ENCODE peak calls at places on chromosomes 1 and 21, in four cellular contexts. I, D, U and J are unnamed samples.
A peak's percentile ranks its signal among the peaks of the same experiment; 100 is the strongest.

GRCh38 chr1:89041055-89041707 is 18.5 kb upstream of the GBP3 start:
- DNase-seq in I (no peak), D (no peak), U (peak; percentile 70), J (no peak)

GRCh38 chr1:145956776-145957442 is 908 bp downstream of the LIX1L start:
- DNase-seq in I (no peak), D (no peak), U (no peak), J (no peak)

GRCh38 chr1:54403808-54404261 is 2.4 kb downstream of the SSBP3 start:
- DNase-seq in I (no peak), D (peak; percentile 44), U (no peak), J (no peak)

GRCh38 chr1:57966751-57967406 is 543.0 kb upstream of the DAB1 start:
- DNase-seq in I (peak; percentile 73), D (no peak), U (no peak), J (no peak)

GRCh38 chr21:23977971-23978370 is 1629.3 kb downstream of the MRPL39 start:
- DNase-seq in I (no peak), D (no peak), U (no peak), J (no peak)

GRCh38 chr21:29114765-29115164 is 15.7 kb upstream of the MAP3K7CL start:
- DNase-seq in I (no peak), D (no peak), U (no peak), J (no peak)

GRCh38 chr1:231161711-231162299 is at the start of gene TRIM67:
- DNase-seq in I (peak; percentile 45), D (no peak), U (no peak), J (peak; percentile 88)

GRCh38 chr1:154186177-154186576 is 5.7 kb downstream of the TPM3 start:
- DNase-seq in I (peak; percentile 76), D (peak; percentile 61), U (no peak), J (peak; percentile 58)

GRCh38 chr1:228902781-228903572 is 167.7 kb downstream of the RHOU start:
- DNase-seq in I (no peak), D (no peak), U (no peak), J (peak; percentile 70)

GRCh38 chr1:101509370-101509769 is 272.6 kb downstream of the S1PR1 start:
- DNase-seq in I (no peak), D (no peak), U (no peak), J (no peak)

GRCh38 chr1:153025797-153026196 is 5.2 kb upstream of the SPRR1B start:
- DNase-seq in I (no peak), D (no peak), U (no peak), J (no peak)

GRCh38 chr1:55275151-55275748 is 60.1 kb upstream of the USP24 start:
- DNase-seq in I (no peak), D (peak; percentile 40), U (no peak), J (no peak)

GRCh38 chr1:183932412-183932811 is 105.1 kb downstream of the COLGALT2 start:
- DNase-seq in I (no peak), D (no peak), U (no peak), J (no peak)

GRCh38 chr1:2865571-2866414 is 64.3 kb upstream of the TTC34 start:
- DNase-seq in I (no peak), D (no peak), U (no peak), J (no peak)

GRCh38 chr1:21293537-21294265 is 3.4 kb upstream of the ECE1 start:
- DNase-seq in I (no peak), D (no peak), U (peak; percentile 74), J (no peak)

GRCh38 chr1:178500936-178501554 is 4.3 kb upstream of the CLEC20A start:
- DNase-seq in I (peak; percentile 41), D (no peak), U (no peak), J (no peak)

GRCh38 chr1:58585166-58585565 is 8.1 kb upstream of the TACSTD2 start:
- DNase-seq in I (no peak), D (no peak), U (no peak), J (no peak)

GRCh38 chr1:39799770-39800470 is 11.3 kb upstream of the BMP8B start:
- DNase-seq in I (peak; percentile 88), D (peak; percentile 89), U (no peak), J (peak; percentile 92)

GRCh38 chr1:151711044-151711800 is 5.4 kb downstream of the CELF3 start:
- DNase-seq in I (no peak), D (peak; percentile 34), U (no peak), J (no peak)

GRCh38 chr1:64042331-64043100 is 160.9 kb upstream of the UBE2U start:
- DNase-seq in I (no peak), D (no peak), U (no peak), J (no peak)

GRCh38 chr1:115620950-115621349 is 20.8 kb upstream of the VANGL1 start:
- DNase-seq in I (no peak), D (no peak), U (no peak), J (no peak)

GRCh38 chr1:229013981-229014380 is 256.9 kb upstream of the RAB4A start:
- DNase-seq in I (no peak), D (no peak), U (no peak), J (no peak)

GRCh38 chr1:199696225-199696624 is 331.3 kb upstream of the NR5A2 start:
- DNase-seq in I (no peak), D (no peak), U (no peak), J (no peak)

GRCh38 chr1:186643600-186643999 is 36.6 kb downstream of the PTGS2 start:
- DNase-seq in I (no peak), D (no peak), U (no peak), J (no peak)

GRCh38 chr1:83918688-83919285 is 80.1 kb downstream of the TTLL7 start:
- DNase-seq in I (no peak), D (peak; percentile 76), U (no peak), J (no peak)

GRCh38 chr1:67482733-67483482 is 52.7 kb upstream of the SERBP1 start:
- DNase-seq in I (no peak), D (no peak), U (no peak), J (no peak)

GRCh38 chr1:108722292-108722691 is 9.6 kb downstream of the FNDC7 start:
- DNase-seq in I (no peak), D (no peak), U (no peak), J (no peak)

GRCh38 chr21:43854773-43855633 is 10.0 kb upstream of the AGPAT3 start:
- DNase-seq in I (no peak), D (peak; percentile 88), U (peak; percentile 67), J (no peak)

GRCh38 chr1:204258213-204259115 is 44.7 kb upstream of the GOLT1A start:
- DNase-seq in I (peak; percentile 86), D (peak; percentile 79), U (no peak), J (peak; percentile 88)
- TF ChIP-seq USF1 in I (no peak), D (no peak), U (no peak), J (no peak)

DNA sequence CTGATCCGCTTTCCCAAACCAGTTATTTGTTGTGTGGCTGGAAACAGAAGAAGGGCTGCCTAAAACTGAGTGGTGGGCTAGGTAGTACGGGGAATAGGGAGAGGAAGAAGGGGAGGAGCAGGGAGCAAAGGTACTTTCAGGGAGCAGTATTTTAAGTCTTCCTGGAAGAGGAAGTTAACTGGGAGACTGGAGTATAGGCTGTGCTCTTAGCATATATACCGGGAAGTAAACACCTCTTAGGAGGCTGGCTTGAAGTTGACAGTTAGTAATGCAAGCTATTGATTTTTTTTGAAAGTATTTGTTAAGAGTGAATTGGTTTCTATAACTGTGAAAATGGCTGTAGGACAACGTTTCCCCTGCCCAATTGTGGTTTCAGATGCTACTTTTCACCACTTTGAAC is 38.5 kb downstream of the UCK2 start:
- DNase-seq in I (no peak), D (no peak), U (no peak), J (no peak)
- TF ChIP-seq USF1 in I (no peak), D (no peak), U (no peak), J (no peak)

GRCh38 chr1:5503556-5504363 is 488.5 kb downstream of the NPHP4 start:
- DNase-seq in I (no peak), D (no peak), U (no peak), J (no peak)
- TF ChIP-seq USF1 in I (no peak), D (no peak), U (no peak), J (no peak)

DNA sequence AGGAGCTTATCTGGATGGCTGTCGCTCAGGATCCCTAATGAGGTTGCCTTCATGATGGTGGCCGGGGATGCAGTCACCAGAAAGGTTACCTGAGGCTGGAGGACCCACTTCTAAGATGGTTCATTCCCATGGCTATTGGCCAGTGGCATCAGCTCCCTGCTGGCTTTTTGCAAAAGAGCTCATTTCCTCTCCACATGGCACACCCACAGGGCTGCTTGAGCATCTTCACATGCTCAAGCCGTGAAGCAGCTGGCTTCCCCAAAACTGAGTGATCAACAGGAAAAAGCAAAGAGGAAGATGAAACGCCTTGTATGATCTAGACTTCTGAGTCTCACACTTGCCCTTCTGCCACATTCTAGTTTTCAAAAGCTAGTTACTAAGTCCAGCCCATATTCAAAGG is 124.6 kb upstream of the CXADR start:
- DNase-seq in I (no peak), D (no peak), U (no peak), J (no peak)
- TF ChIP-seq USF1 in I (no peak), D (no peak), U (no peak), J (no peak)

GRCh38 chr21:35974801-35975200 is 85.5 kb downstream of the SETD4 start:
- DNase-seq in I (no peak), D (no peak), U (no peak), J (no peak)
- TF ChIP-seq USF1 in I (no peak), D (no peak), U (no peak), J (no peak)

DNA sequence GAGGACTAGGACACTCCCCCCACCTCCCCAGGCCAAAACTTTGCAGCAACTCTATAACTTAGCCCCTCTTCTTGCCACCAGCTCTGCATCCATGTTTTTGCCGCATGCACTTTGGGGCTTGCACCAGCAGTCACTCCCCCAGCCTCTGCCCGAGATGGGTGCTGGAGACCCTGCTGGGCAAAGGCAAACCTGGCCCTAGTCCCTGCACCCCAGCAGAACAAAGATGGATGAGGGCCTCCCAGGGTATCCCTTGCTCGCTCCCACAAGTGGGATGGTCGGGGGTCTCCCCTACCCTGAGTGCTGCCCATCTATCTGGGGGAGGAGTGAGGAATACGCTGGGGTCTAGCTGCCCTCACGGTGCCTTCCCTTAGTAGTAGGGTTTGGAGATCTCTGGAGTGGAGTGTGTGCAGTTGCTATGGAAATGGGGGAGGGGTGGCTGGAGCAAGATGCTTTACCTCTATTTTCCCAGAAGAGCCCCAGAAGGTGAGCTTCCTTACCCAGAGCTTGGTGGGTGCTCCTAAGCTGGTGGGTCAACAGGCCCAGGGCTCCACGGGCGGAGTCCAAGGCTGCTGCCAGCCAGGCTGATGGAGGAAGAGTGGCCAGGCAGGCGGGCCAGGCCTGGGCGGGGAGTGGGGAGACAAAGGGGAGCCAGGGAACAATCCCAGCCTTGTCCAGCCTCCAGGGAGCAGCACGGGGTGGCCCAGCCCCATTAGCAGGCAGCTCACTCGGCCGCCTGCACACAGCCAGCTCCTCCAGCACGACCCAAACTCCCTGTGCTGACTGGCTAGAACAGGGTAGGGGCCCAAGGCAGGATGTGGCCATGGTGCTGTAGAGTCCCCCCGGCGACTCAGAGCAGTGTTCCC is at the start of gene PAQR6:
- DNase-seq in I (peak; percentile 47), D (no peak), U (no peak), J (peak; percentile 40)
- TF ChIP-seq USF1 in I (no peak), D (no peak), U (no peak), J (no peak)

GRCh38 chr1:181126871-181127587 is 38.5 kb downstream of the IER5 start:
- DNase-seq in I (no peak), D (no peak), U (no peak), J (peak; percentile 38)
- TF ChIP-seq USF1 in I (no peak), D (peak; percentile 62), U (no peak), J (no peak)